ENCODE peak calls at places on chromosomes 2 and 18, in four cellular contexts. D is upper lobe of right lung; E is PC-3; C is CD4-positive, alpha-beta T cell. X is an unnamed sample.

GRCh38 chr2:120520929-120521912 is 175.3 kb downstream of the INHBB start:
- DNase-seq in E (peak; percentile 79), C (no peak), D (no peak), X (no peak)

GRCh38 chr2:150476213-150476740 is 11.2 kb downstream of the RND3 start:
- DNase-seq in C (no peak), E (peak; percentile 2), D (no peak), X (no peak)

GRCh38 chr18:62617793-62618591 is 95.2 kb downstream of the ZCCHC2 start:
- DNase-seq in E (no peak), D (no peak), C (no peak), X (no peak)

GRCh38 chr2:169479257-169480078 is at the start of gene BBS5:
- DNase-seq in E (peak; percentile 72), C (peak; percentile 65), D (peak; percentile 93), X (peak; percentile 87)

GRCh38 chr2:237433920-237434319 is 20.0 kb upstream of the COL6A3 start:
- DNase-seq in D (no peak), C (no peak), E (peak; percentile 87), X (no peak)

GRCh38 chr2:9998916-9999654 is 44.3 kb upstream of the KLF11 start:
- DNase-seq in E (no peak), C (no peak), D (no peak), X (no peak)

GRCh38 chr2:43024515-43024962 is 201.9 kb downstream of the ZFP36L2 start:
- DNase-seq in D (peak; percentile 77), E (peak; percentile 69), C (peak; percentile 40), X (peak; percentile 80)

GRCh38 chr2:174125151-174125550 is 123.2 kb downstream of the OLA1 start:
- DNase-seq in C (no peak), D (no peak), E (no peak), X (no peak)

GRCh38 chr18:9413586-9413985 is 61.7 kb upstream of the RALBP1 start:
- DNase-seq in C (no peak), D (no peak), E (no peak), X (no peak)

GRCh38 chr2:120820263-120820884 is 84.7 kb downstream of the GLI2 start:
- DNase-seq in D (no peak), E (no peak), C (no peak), X (no peak)

GRCh38 chr2:199855812-199856211 is 4.8 kb upstream of the FTCDNL1 start:
- DNase-seq in D (no peak), C (no peak), E (no peak), X (no peak)

GRCh38 chr2:152861349-152861942 is 143.0 kb downstream of the ARL6IP6 start:
- DNase-seq in C (no peak), E (peak; percentile 45), D (no peak), X (no peak)

GRCh38 chr2:177888581-177888980 is 184.0 kb downstream of the PDE11A start:
- DNase-seq in D (no peak), C (no peak), E (no peak), X (no peak)

GRCh38 chr2:105317937-105318336 is 11.6 kb downstream of the TGFBRAP1 start:
- DNase-seq in D (no peak), E (no peak), C (no peak), X (no peak)

GRCh38 chr2:226758886-226759660 is 40.5 kb downstream of the IRS1 start:
- DNase-seq in E (peak; percentile 44), D (no peak), C (no peak), X (no peak)

GRCh38 chr18:77108001-77108692 is 24.4 kb downstream of the MBP start:
- DNase-seq in D (no peak), E (no peak), C (no peak), X (no peak)

GRCh38 chr2:232030229-232030628 is 68.7 kb downstream of the DIS3L2 start:
- DNase-seq in C (no peak), D (no peak), E (peak; percentile 10), X (no peak)

GRCh38 chr18:34707670-34708069 is 2.4 kb upstream of the DTNA start:
- DNase-seq in C (no peak), E (peak; percentile 83), D (no peak), X (no peak)

GRCh38 chr2:174779361-174779928 is 15.2 kb upstream of the CHRNA1 start:
- DNase-seq in D (no peak), C (no peak), E (no peak), X (no peak)

GRCh38 chr2:101509498-101510274 is 34.8 kb upstream of the RFX8 start:
- DNase-seq in D (no peak), E (no peak), C (no peak), X (no peak)

GRCh38 chr18:11512096-11513030 is 97.0 kb upstream of the SLC35G4 start:
- DNase-seq in C (no peak), E (peak; percentile 23), D (no peak), X (no peak)

GRCh38 chr2:96930351-96931015 is 55.9 kb downstream of the FAM178B start:
- DNase-seq in D (no peak), C (no peak), E (no peak), X (no peak)

GRCh38 chr2:13240789-13241487 is 524.2 kb downstream of the TRIB2 start:
- DNase-seq in E (no peak), D (no peak), C (no peak), X (no peak)

GRCh38 chr2:10475221-10475722 is 27.1 kb upstream of the ODC1 start:
- DNase-seq in D (peak; percentile 47), C (no peak), E (no peak), X (no peak)

GRCh38 chr2:204436267-204436666 is 109.0 kb upstream of the PARD3B start:
- DNase-seq in D (no peak), E (no peak), C (no peak), X (no peak)

GRCh38 chr2:69848186-69848790 is 18.8 kb downstream of the GMCL1 start:
- DNase-seq in D (no peak), C (no peak), E (peak; percentile 35), X (no peak)

GRCh38 chr2:64283641-64284371 is 139.6 kb upstream of the PELI1 start:
- DNase-seq in C (peak; percentile 14), D (no peak), E (no peak), X (no peak)

GRCh38 chr2:208406474-208407451 is at the start of gene PTH2R:
- DNase-seq in C (no peak), E (no peak), D (peak; percentile 62), X (no peak)

GRCh38 chr2:168490015-168490874 is 34.2 kb downstream of the CERS6 start:
- DNase-seq in E (no peak), D (no peak), C (peak; percentile 7), X (no peak)

GRCh38 chr2:100004959-100005387 is 137.4 kb downstream of the AFF3 start:
- DNase-seq in C (no peak), E (no peak), D (no peak), X (no peak)

GRCh38 chr2:26612522-26613240 is 28.5 kb downstream of the CIB4 start:
- DNase-seq in E (no peak), D (peak; percentile 60), C (no peak), X (no peak)

GRCh38 chr18:75213610-75214009 is 3.0 kb downstream of the TSHZ1 start:
- DNase-seq in E (peak; percentile 46), D (no peak), C (no peak), X (no peak)

GRCh38 chr2:199684168-199684567 is 166.8 kb downstream of the FTCDNL1 start:
- DNase-seq in D (no peak), C (no peak), E (no peak), X (no peak)

GRCh38 chr18:3485153-3486149 is 35.5 kb downstream of the TGIF1 start:
- DNase-seq in C (no peak), E (no peak), D (no peak), X (no peak)

GRCh38 chr2:9071032-9071431 is 67.5 kb upstream of the MBOAT2 start:
- DNase-seq in C (no peak), E (peak; percentile 99), D (no peak), X (no peak)

GRCh38 chr2:55418512-55419235 is 982 bp downstream of the CCDC88A start:
- DNase-seq in C (no peak), E (no peak), D (no peak), X (no peak)

GRCh38 chr2:106277426-106277825 is 83.3 kb upstream of the UXS1 start:
- DNase-seq in D (no peak), C (no peak), E (no peak), X (no peak)

GRCh38 chr18:57190026-57190425 is 43.1 kb downstream of the BOD1L2 start:
- DNase-seq in D (no peak), C (no peak), E (no peak), X (no peak)

GRCh38 chr18:57188851-57189565 is 42.1 kb downstream of the BOD1L2 start:
- DNase-seq in E (no peak), D (no peak), C (no peak), X (no peak)

GRCh38 chr18:57185434-57185833 is 38.5 kb downstream of the BOD1L2 start:
- DNase-seq in D (no peak), C (no peak), E (no peak), X (no peak)
- H3K9me3 ChIP-seq in D (peaks cover 25% of the 10 kb centered on the region), C (peaks cover 18% of the 10 kb centered on the region), E (peaks cover 6% of the 10 kb centered on the region), X (peaks cover 21% of the 10 kb centered on the region)

GRCh38 chr18:60929966-60930365 is 403.3 kb upstream of the CDH20 start:
- DNase-seq in D (no peak), E (no peak), C (no peak), X (no peak)
- H3K9me3 ChIP-seq in D (no peaks in the 10 kb centered on the region), E (no peaks in the 10 kb centered on the region), C (no peaks in the 10 kb centered on the region), X (no peaks in the 10 kb centered on the region)

DNA sequence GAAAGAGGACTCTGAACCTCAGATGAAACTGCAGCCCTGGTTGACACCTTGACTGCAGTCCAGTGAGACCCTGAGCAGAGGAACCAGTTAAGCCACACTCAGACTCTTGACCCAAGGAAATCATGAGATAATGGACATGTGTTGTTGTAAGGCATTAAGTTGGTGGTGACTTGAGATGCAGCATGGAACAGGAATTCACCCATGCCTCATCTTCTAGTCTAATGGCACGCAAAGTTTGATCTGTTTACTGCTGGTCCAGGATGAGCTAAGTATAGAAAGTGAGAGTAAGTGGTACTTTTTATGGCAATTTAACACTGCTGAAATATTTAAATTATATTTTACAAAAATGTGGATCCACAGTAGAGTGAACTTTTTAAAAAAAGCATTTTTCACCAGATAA is 51.3 kb upstream of the LTBP1 start:
- DNase-seq in D (no peak), E (no peak), C (no peak), X (no peak)
- H3K9me3 ChIP-seq in D (no peaks in the 10 kb centered on the region), E (no peaks in the 10 kb centered on the region), C (no peaks in the 10 kb centered on the region), X (no peaks in the 10 kb centered on the region)

GRCh38 chr2:135093685-135094340 is 41.7 kb downstream of the RAB3GAP1 start:
- DNase-seq in C (no peak), E (no peak), D (no peak), X (no peak)

GRCh38 chr2:135095591-135095990 is 43.5 kb downstream of the RAB3GAP1 start:
- DNase-seq in D (no peak), C (no peak), E (peak; percentile 75), X (no peak)

GRCh38 chr2:135093192-135093591 is 41.1 kb downstream of the RAB3GAP1 start:
- DNase-seq in D (no peak), E (peak; percentile 64), C (no peak), X (no peak)

GRCh38 chr2:135094508-135094907 is 42.4 kb downstream of the RAB3GAP1 start:
- DNase-seq in E (no peak), C (no peak), D (no peak), X (no peak)

GRCh38 chr2:135091681-135092080 is 39.6 kb downstream of the RAB3GAP1 start:
- DNase-seq in D (no peak), C (no peak), E (no peak), X (no peak)
- H3K9me3 ChIP-seq in D (no peaks in the 10 kb centered on the region), C (no peaks in the 10 kb centered on the region), E (no peaks in the 10 kb centered on the region), X (no peaks in the 10 kb centered on the region)

DNA sequence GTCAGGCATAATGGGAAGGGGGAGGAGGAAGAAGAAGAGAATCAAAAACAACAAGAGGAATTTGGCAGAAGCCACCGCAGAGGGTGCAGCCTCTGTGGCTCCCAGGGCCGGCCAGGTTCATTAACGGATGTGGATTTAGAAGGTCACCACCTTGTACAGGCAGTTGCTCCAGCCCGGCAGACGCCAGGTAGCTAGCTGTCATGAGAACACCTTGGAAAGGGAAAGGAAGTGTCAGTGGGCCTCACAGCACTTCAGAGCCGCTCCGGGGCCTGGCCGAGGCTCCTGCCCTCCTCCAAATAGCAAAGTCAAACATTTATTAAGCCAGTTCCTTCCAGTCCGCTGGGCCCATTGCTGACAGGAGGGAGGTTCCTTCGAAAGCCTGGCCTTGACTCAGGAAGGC is 7.5 kb downstream of the BOD1L2 start:
- DNase-seq in C (no peak), D (no peak), E (no peak), X (no peak)
- H3K9me3 ChIP-seq in C (no peaks in the 10 kb centered on the region), D (no peaks in the 10 kb centered on the region), E (no peaks in the 10 kb centered on the region), X (no peaks in the 10 kb centered on the region)

X was measured in ascending aorta.